ENCODE peak calls at places on chromosomes 4 and X, in four cellular contexts. G is stimulated activated naive CD4-positive, alpha-beta T cell; M is OCI-M1; S is cardiac fibroblast. C is an unnamed sample.

GRCh38 chr4:168077726-168078239 is 14.6 kb upstream of the ANXA10 start:
- DNase-seq in G (no peak), M (no peak), S (no peak), C (no peak)

GRCh38 chr4:5827108-5828004 is 65.5 kb downstream of the CRMP1 start:
- DNase-seq in G (no peak), M (no peak), S (peak), C (peak)

GRCh38 chr4:113979157-113979972 is at the start of gene ARSJ:
- DNase-seq in G (no peak), M (no peak), S (peak), C (no peak)

GRCh38 chrX:36218801-36219200 is 299.3 kb downstream of the CFAP47 start:
- DNase-seq in G (no peak), M (no peak), S (no peak), C (no peak)

GRCh38 chr4:16269742-16270522 is 43.7 kb upstream of the TAPT1 start:
- DNase-seq in G (no peak), M (peak), S (peak), C (peak)

GRCh38 chr4:20386001-20386740 is 134.5 kb downstream of the SLIT2 start:
- DNase-seq in G (no peak), M (no peak), S (no peak), C (no peak)

GRCh38 chrX:40112996-40113395 is 15.2 kb upstream of the BCOR start:
- DNase-seq in G (no peak), M (no peak), S (no peak), C (no peak)

GRCh38 chr4:106315476-106315967 is 487 bp downstream of the TBCK start:
- DNase-seq in G (no peak), M (peak), S (peak), C (peak)

GRCh38 chr4:82710202-82710929 is 88.2 kb downstream of the SCD5 start:
- DNase-seq in G (no peak), M (no peak), S (no peak), C (no peak)

GRCh38 chrX:12080265-12080664 is 58.0 kb upstream of the FRMPD4 start:
- DNase-seq in G (no peak), M (peak), S (peak), C (peak)

GRCh38 chrX:47283015-47283771 is 50.4 kb downstream of the USP11 start:
- DNase-seq in G (no peak), M (peak), S (peak), C (peak)

GRCh38 chrX:9644335-9644734 is 121.3 kb downstream of the GPR143 start:
- DNase-seq in G (peak), M (no peak), S (no peak), C (no peak)

GRCh38 chr4:8015512-8015911 is 75.9 kb upstream of the AFAP1 start:
- DNase-seq in G (no peak), M (no peak), S (peak), C (no peak)

GRCh38 chr4:143163618-143164017 is 21.1 kb upstream of the USP38 start:
- DNase-seq in G (no peak), M (no peak), S (no peak), C (no peak)

GRCh38 chr4:74112399-74113090 is 13.6 kb upstream of the CXCL2 start:
- DNase-seq in G (no peak), M (no peak), S (peak), C (no peak)

GRCh38 chr4:147865926-147866325 is 134.0 kb downstream of the ARHGAP10 start:
- DNase-seq in G (no peak), M (no peak), S (no peak), C (no peak)

GRCh38 chr4:57373971-57374370 is 263.8 kb upstream of the IGFBP7 start:
- DNase-seq in G (no peak), M (no peak), S (no peak), C (no peak)

GRCh38 chr4:76654796-76655195 is 219.8 kb downstream of the SHROOM3 start:
- DNase-seq in G (no peak), M (no peak), S (no peak), C (no peak)

GRCh38 chr4:85414972-85415371 is 60.0 kb upstream of the ARHGAP24 start:
- DNase-seq in G (no peak), M (no peak), S (no peak), C (no peak)

GRCh38 chrX:77014655-77015377 is 432.4 kb upstream of the FGF16 start:
- DNase-seq in G (no peak), M (peak), S (no peak), C (no peak)

GRCh38 chr4:187999406-187999932 is 3.9 kb downstream of the ZFP42 start:
- DNase-seq in G (no peak), M (no peak), S (peak), C (no peak)

GRCh38 chr4:26131711-26132110 is 189.1 kb upstream of the RBPJ start:
- DNase-seq in G (no peak), M (no peak), S (no peak), C (peak)

GRCh38 chr4:101252721-101253120 is 94.6 kb downstream of the PPP3CA start:
- DNase-seq in G (no peak), M (peak), S (peak), C (no peak)

GRCh38 chr4:2829933-2830451 is 13.7 kb upstream of the ADD1 start:
- DNase-seq in G (no peak), M (no peak), S (no peak), C (no peak)

GRCh38 chr4:21012851-21013331 is 312.6 kb downstream of the PACRGL start:
- DNase-seq in G (no peak), M (no peak), S (peak), C (no peak)

GRCh38 chrX:10932842-10933440 is 178.2 kb upstream of the HCCS start:
- DNase-seq in G (no peak), M (no peak), S (peak), C (no peak)

GRCh38 chrX:78075787-78076389 is 28.2 kb upstream of the PGK1 start:
- DNase-seq in G (no peak), M (no peak), S (peak), C (no peak)

GRCh38 chr4:10672379-10672778 is 12.2 kb downstream of the CLNK start:
- DNase-seq in G (no peak), M (no peak), S (no peak), C (no peak)

C was measured in MV-4-11.